ENCODE peak calls at places on chromosomes 11 and 22, in nine cellular contexts. One of them, this sample, is unnamed.
A peak's percentile ranks its signal among the peaks of the same experiment; 100 is the strongest.

GRCh38 chr11:62554377-62554776 is 7.8 kb upstream of the AHNAK start:
- DNase-seq in kidney: peak; percentile 75
- DNase-seq in right atrium auricular region: no peak
- DNase-seq in PC-3: no peak
- DNase-seq in ovary: no peak
- DNase-seq in foreskin keratinocyte: no peak
- DNase-seq in A549: no peak
- DNase-seq in fibroblast of lung: no peak
- DNase-seq in adrenal gland: no peak
- DNase-seq in this sample: no peak

GRCh38 chr11:28636566-28636965 is 528.4 kb downstream of the METTL15 start:
- DNase-seq in right atrium auricular region: no peak
- DNase-seq in PC-3: no peak
- DNase-seq in ovary: no peak
- DNase-seq in adrenal gland: no peak
- DNase-seq in A549: no peak
- DNase-seq in foreskin keratinocyte: no peak
- DNase-seq in fibroblast of lung: no peak
- DNase-seq in kidney: no peak
- DNase-seq in this sample: no peak

GRCh38 chr22:21444701-21445436 is 22.3 kb upstream of the TMEM191C start:
- DNase-seq in right atrium auricular region: peak; percentile 43
- DNase-seq in adrenal gland: peak; percentile 11
- DNase-seq in ovary: no peak
- DNase-seq in foreskin keratinocyte: no peak
- DNase-seq in fibroblast of lung: no peak
- DNase-seq in kidney: peak; percentile 69
- DNase-seq in PC-3: no peak
- DNase-seq in A549: no peak
- DNase-seq in this sample: peak; percentile 6

GRCh38 chr11:44145011-44145777 is 49.7 kb downstream of the EXT2 start:
- DNase-seq in ovary: no peak
- DNase-seq in foreskin keratinocyte: no peak
- DNase-seq in fibroblast of lung: no peak
- DNase-seq in A549: no peak
- DNase-seq in kidney: no peak
- DNase-seq in adrenal gland: no peak
- DNase-seq in right atrium auricular region: no peak
- DNase-seq in PC-3: peak; percentile 9
- DNase-seq in this sample: no peak

GRCh38 chr11:63951779-63952536 is 13.2 kb downstream of the NAA40 start:
- DNase-seq in ovary: no peak
- DNase-seq in kidney: no peak
- DNase-seq in right atrium auricular region: no peak
- DNase-seq in PC-3: no peak
- DNase-seq in fibroblast of lung: no peak
- DNase-seq in foreskin keratinocyte: peak; percentile 54
- DNase-seq in A549: no peak
- DNase-seq in adrenal gland: no peak
- DNase-seq in this sample: no peak

GRCh38 chr11:16211407-16211806 is 144.9 kb downstream of the SOX6 start:
- DNase-seq in kidney: no peak
- DNase-seq in right atrium auricular region: no peak
- DNase-seq in ovary: no peak
- DNase-seq in adrenal gland: no peak
- DNase-seq in foreskin keratinocyte: no peak
- DNase-seq in PC-3: no peak
- DNase-seq in fibroblast of lung: no peak
- DNase-seq in A549: no peak
- DNase-seq in this sample: no peak

GRCh38 chr11:77131560-77131959 is 3.5 kb downstream of the MYO7A start:
- DNase-seq in adrenal gland: no peak
- DNase-seq in PC-3: no peak
- DNase-seq in foreskin keratinocyte: no peak
- DNase-seq in A549: no peak
- DNase-seq in kidney: peak; percentile 52
- DNase-seq in fibroblast of lung: no peak
- DNase-seq in right atrium auricular region: no peak
- DNase-seq in ovary: no peak
- DNase-seq in this sample: no peak

GRCh38 chr22:44373234-44373633 is 60.5 kb upstream of the SHISAL1 start:
- DNase-seq in right atrium auricular region: no peak
- DNase-seq in PC-3: no peak
- DNase-seq in ovary: no peak
- DNase-seq in adrenal gland: no peak
- DNase-seq in kidney: peak; percentile 35
- DNase-seq in fibroblast of lung: no peak
- DNase-seq in A549: no peak
- DNase-seq in foreskin keratinocyte: no peak
- DNase-seq in this sample: no peak

GRCh38 chr11:102985850-102986249 is 30.3 kb upstream of the MMP13 start:
- DNase-seq in adrenal gland: no peak
- DNase-seq in right atrium auricular region: no peak
- DNase-seq in fibroblast of lung: no peak
- DNase-seq in PC-3: no peak
- DNase-seq in kidney: no peak
- DNase-seq in ovary: no peak
- DNase-seq in A549: no peak
- DNase-seq in foreskin keratinocyte: no peak
- DNase-seq in this sample: no peak

GRCh38 chr11:104127828-104128227 is 36.1 kb downstream of the PDGFD start:
- DNase-seq in fibroblast of lung: peak; percentile 42
- DNase-seq in kidney: no peak
- DNase-seq in PC-3: peak; percentile 39
- DNase-seq in ovary: no peak
- DNase-seq in adrenal gland: no peak
- DNase-seq in foreskin keratinocyte: no peak
- DNase-seq in A549: no peak
- DNase-seq in right atrium auricular region: no peak
- DNase-seq in this sample: peak; percentile 8

GRCh38 chr22:46674367-46674781 is 54.2 kb downstream of the GRAMD4 start:
- DNase-seq in A549: no peak
- DNase-seq in PC-3: no peak
- DNase-seq in kidney: peak; percentile 91
- DNase-seq in right atrium auricular region: no peak
- DNase-seq in fibroblast of lung: no peak
- DNase-seq in ovary: no peak
- DNase-seq in adrenal gland: no peak
- DNase-seq in foreskin keratinocyte: no peak
- DNase-seq in this sample: no peak

GRCh38 chr22:44567846-44568493 is 69.9 kb upstream of the RTL6 start:
- DNase-seq in PC-3: peak; percentile 36
- DNase-seq in ovary: no peak
- DNase-seq in right atrium auricular region: no peak
- DNase-seq in adrenal gland: no peak
- DNase-seq in foreskin keratinocyte: no peak
- DNase-seq in fibroblast of lung: peak; percentile 15
- DNase-seq in kidney: no peak
- DNase-seq in A549: no peak
- DNase-seq in this sample: peak; percentile 70

GRCh38 chr11:125625594-125626380 is 824 bp downstream of the CHEK1 start:
- DNase-seq in ovary: peak; percentile 91
- DNase-seq in foreskin keratinocyte: peak; percentile 89
- DNase-seq in adrenal gland: peak; percentile 89
- DNase-seq in A549: peak; percentile 68
- DNase-seq in kidney: peak; percentile 93
- DNase-seq in fibroblast of lung: peak; percentile 87
- DNase-seq in PC-3: peak; percentile 96
- DNase-seq in right atrium auricular region: peak; percentile 88
- DNase-seq in this sample: peak; percentile 92

GRCh38 chr11:10407749-10408472 is 47.2 kb upstream of the AMPD3 start:
- DNase-seq in adrenal gland: peak; percentile 64
- DNase-seq in right atrium auricular region: peak; percentile 64
- DNase-seq in A549: no peak
- DNase-seq in foreskin keratinocyte: no peak
- DNase-seq in PC-3: no peak
- DNase-seq in fibroblast of lung: no peak
- DNase-seq in kidney: no peak
- DNase-seq in ovary: no peak
- DNase-seq in this sample: no peak

GRCh38 chr11:44564653-44565007 is 833 bp upstream of the CD82 start:
- DNase-seq in ovary: no peak
- DNase-seq in foreskin keratinocyte: peak; percentile 96
- DNase-seq in fibroblast of lung: peak; percentile 84
- DNase-seq in A549: peak; percentile 35
- DNase-seq in right atrium auricular region: peak; percentile 91
- DNase-seq in PC-3: peak; percentile 60
- DNase-seq in adrenal gland: no peak
- DNase-seq in kidney: peak; percentile 95
- DNase-seq in this sample: peak; percentile 42

GRCh38 chr22:29478326-29479276 is 1.4 kb upstream of the NEFH start:
- DNase-seq in ovary: peak; percentile 45
- DNase-seq in foreskin keratinocyte: no peak
- DNase-seq in fibroblast of lung: no peak
- DNase-seq in PC-3: no peak
- DNase-seq in A549: peak; percentile 28
- DNase-seq in right atrium auricular region: no peak
- DNase-seq in adrenal gland: peak; percentile 48
- DNase-seq in kidney: no peak
- DNase-seq in this sample: no peak

GRCh38 chr11:20522536-20522935 is 76.9 kb upstream of the SLC6A5 start:
- DNase-seq in foreskin keratinocyte: no peak
- DNase-seq in A549: no peak
- DNase-seq in ovary: no peak
- DNase-seq in PC-3: no peak
- DNase-seq in fibroblast of lung: no peak
- DNase-seq in right atrium auricular region: no peak
- DNase-seq in kidney: no peak
- DNase-seq in adrenal gland: no peak
- DNase-seq in this sample: no peak

GRCh38 chr11:130369141-130369691 is 54.5 kb upstream of the ZBTB44 start:
- DNase-seq in foreskin keratinocyte: no peak
- DNase-seq in fibroblast of lung: no peak
- DNase-seq in ovary: no peak
- DNase-seq in right atrium auricular region: no peak
- DNase-seq in A549: no peak
- DNase-seq in PC-3: no peak
- DNase-seq in adrenal gland: no peak
- DNase-seq in kidney: no peak
- DNase-seq in this sample: no peak
- TF ChIP-seq CTCF in foreskin keratinocyte: no peak
- TF ChIP-seq CTCF in fibroblast of lung: no peak
- TF ChIP-seq CTCF in ovary: no peak
- TF ChIP-seq CTCF in right atrium auricular region: no peak
- TF ChIP-seq CTCF in A549: no peak
- TF ChIP-seq CTCF in PC-3: no peak
- TF ChIP-seq CTCF in adrenal gland: no peak
- TF ChIP-seq CTCF in kidney: no peak
- TF ChIP-seq CTCF in this sample: no peak

DNA sequence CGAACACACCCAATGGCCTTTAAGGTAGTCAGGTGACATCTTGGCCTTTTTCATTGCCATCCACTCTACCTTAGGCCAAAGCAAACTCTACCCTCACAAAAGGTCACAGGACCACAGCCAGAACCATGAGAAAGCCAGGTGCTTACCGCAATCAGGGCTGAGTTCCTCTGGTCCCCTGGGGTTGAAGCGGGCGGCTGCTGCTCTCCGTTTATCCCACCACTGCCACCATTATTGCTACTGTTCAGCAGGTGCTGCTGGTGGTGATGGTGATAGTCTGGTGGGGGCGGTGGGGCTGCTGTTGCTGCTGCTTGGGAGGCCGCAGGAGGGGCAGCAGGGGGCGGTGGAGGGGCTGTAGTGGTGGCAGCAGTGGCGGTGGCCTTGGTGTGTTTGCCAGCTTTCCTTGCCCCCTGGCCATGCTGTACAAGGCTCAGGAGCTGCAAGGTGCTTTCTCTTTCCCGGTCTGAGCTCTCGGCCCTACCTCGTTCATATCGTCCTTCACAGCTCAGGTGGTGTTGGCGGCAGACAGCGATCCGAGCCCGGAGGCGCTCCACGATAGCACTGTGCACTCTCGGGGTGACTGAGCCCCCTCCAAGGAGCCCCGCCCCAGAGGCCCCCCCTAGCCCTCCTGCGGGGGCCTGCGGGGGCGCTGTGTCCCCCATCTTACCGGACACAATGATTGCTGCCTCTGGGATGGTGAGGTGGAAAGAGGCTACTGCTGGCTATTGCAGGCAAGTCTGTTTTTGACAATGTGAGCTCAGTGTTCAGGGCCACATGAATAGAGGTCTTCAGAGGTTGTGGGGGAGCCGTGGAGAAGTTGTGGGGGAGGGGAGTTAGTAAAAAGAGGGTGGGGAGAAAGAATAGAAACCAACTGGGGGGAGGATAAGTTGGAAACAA is 1.5 kb downstream of the MAML2 start:
- DNase-seq in A549: no peak
- DNase-seq in right atrium auricular region: peak; percentile 62
- DNase-seq in foreskin keratinocyte: no peak
- DNase-seq in fibroblast of lung: peak; percentile 45
- DNase-seq in kidney: peak; percentile 86
- DNase-seq in ovary: peak; percentile 74
- DNase-seq in adrenal gland: peak; percentile 45
- DNase-seq in PC-3: peak; percentile 52
- DNase-seq in this sample: peak; percentile 75
- H3K4me1 ChIP-seq in A549: peaks cover 33% of the 10 kb centered on the region
- H3K4me1 ChIP-seq in right atrium auricular region: peaks cover 56% of the 10 kb centered on the region
- H3K4me1 ChIP-seq in foreskin keratinocyte: peaks cover 14% of the 10 kb centered on the region
- H3K4me1 ChIP-seq in fibroblast of lung: peaks cover 8% of the 10 kb centered on the region
- H3K4me1 ChIP-seq in kidney: peaks cover 34% of the 10 kb centered on the region
- H3K4me1 ChIP-seq in ovary: peaks cover 25% of the 10 kb centered on the region
- H3K4me1 ChIP-seq in adrenal gland: peaks cover 23% of the 10 kb centered on the region
- H3K4me1 ChIP-seq in PC-3: peaks cover 42% of the 10 kb centered on the region
- H3K4me1 ChIP-seq in this sample: peaks cover 15% of the 10 kb centered on the region

DNA sequence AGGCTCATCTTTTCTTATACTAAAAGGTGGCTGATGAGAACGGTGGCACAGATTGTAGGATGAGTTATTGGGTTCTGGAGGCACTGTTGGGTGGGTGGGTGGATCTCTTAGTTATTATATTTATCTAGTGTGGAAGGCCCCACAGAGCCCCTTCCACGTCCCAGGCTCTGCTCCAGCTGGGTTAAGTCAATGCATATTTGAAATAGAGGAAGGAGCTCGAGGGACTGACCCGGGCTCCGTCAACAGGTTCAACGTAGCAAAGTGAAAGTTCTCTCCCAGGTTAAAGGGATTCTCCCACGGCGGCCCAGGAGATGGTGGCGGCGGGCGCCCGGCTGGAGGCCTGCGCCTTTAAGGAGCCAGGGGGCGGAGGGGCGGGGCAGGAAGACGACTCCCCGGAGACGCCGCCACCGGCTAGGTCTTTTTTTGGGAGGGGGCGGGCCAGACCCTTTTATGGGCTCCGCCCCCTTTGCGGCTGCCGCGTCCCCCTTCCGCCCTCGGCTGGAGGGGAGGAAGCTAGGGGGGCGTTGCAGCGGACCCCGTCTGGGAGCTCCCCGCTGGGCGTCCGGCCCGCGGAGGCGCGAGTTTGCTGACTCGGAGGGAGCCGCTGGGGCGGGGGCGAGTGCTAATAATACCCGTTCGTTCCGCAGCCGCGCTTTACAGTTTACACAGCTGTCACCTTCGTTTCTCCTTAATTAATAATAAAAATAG is 1.5 kb upstream of the INPPL1 start:
- DNase-seq in A549: peak; percentile 53
- DNase-seq in kidney: peak; percentile 98
- DNase-seq in right atrium auricular region: peak; percentile 94
- DNase-seq in ovary: peak; percentile 95
- DNase-seq in foreskin keratinocyte: peak; percentile 74
- DNase-seq in fibroblast of lung: peak; percentile 93
- DNase-seq in PC-3: peak; percentile 96
- DNase-seq in adrenal gland: peak; percentile 93
- DNase-seq in this sample: peak; percentile 93
- TF ChIP-seq CTCF in A549: no peak
- TF ChIP-seq CTCF in kidney: peak; percentile 5
- TF ChIP-seq CTCF in right atrium auricular region: peak; percentile 59
- TF ChIP-seq CTCF in ovary: peak; percentile 45
- TF ChIP-seq CTCF in foreskin keratinocyte: peak; percentile 53
- TF ChIP-seq CTCF in fibroblast of lung: peak; percentile 32
- TF ChIP-seq CTCF in PC-3: no peak
- TF ChIP-seq CTCF in adrenal gland: no peak
- TF ChIP-seq CTCF in this sample: no peak

GRCh38 chr11:70352601-70353000 is 45.7 kb upstream of the CTTN start:
- DNase-seq in foreskin keratinocyte: no peak
- DNase-seq in right atrium auricular region: no peak
- DNase-seq in ovary: no peak
- DNase-seq in adrenal gland: no peak
- DNase-seq in fibroblast of lung: no peak
- DNase-seq in kidney: no peak
- DNase-seq in A549: no peak
- DNase-seq in PC-3: no peak
- DNase-seq in this sample: no peak
- H3K4me1 ChIP-seq in foreskin keratinocyte: no peaks in the 10 kb centered on the region
- H3K4me1 ChIP-seq in right atrium auricular region: no peaks in the 10 kb centered on the region
- H3K4me1 ChIP-seq in ovary: peaks cover 11% of the 10 kb centered on the region
- H3K4me1 ChIP-seq in adrenal gland: peaks cover 6% of the 10 kb centered on the region
- H3K4me1 ChIP-seq in fibroblast of lung: no peaks in the 10 kb centered on the region
- H3K4me1 ChIP-seq in kidney: no peaks in the 10 kb centered on the region
- H3K4me1 ChIP-seq in A549: no peaks in the 10 kb centered on the region
- H3K4me1 ChIP-seq in PC-3: no peaks in the 10 kb centered on the region
- H3K4me1 ChIP-seq in this sample: no peaks in the 10 kb centered on the region